ENCODE peak calls at places on chromosomes 3 and 15, in four cellular contexts. One of them, this sample, is unnamed.

GRCh38 chr3:121155023-121155422 is 247.0 kb downstream of the STXBP5L start:
- DNase-seq in tibial nerve: no peak
- DNase-seq in right lobe of liver: no peak
- DNase-seq in mammary epithelial cell: no peak
- DNase-seq in this sample: peak; percentile 0

GRCh38 chr3:151232991-151233390 is 30.0 kb upstream of the GPR171 start:
- DNase-seq in mammary epithelial cell: no peak
- DNase-seq in right lobe of liver: no peak
- DNase-seq in tibial nerve: no peak
- DNase-seq in this sample: no peak

GRCh38 chr3:132445812-132446211 is 28.5 kb downstream of the DNAJC13 start:
- DNase-seq in tibial nerve: no peak
- DNase-seq in mammary epithelial cell: peak; percentile 76
- DNase-seq in right lobe of liver: no peak
- DNase-seq in this sample: peak; percentile 14

GRCh38 chr3:12929801-12930200 is 88.4 kb upstream of the RPL32 start:
- DNase-seq in right lobe of liver: no peak
- DNase-seq in mammary epithelial cell: no peak
- DNase-seq in tibial nerve: no peak
- DNase-seq in this sample: no peak

GRCh38 chr3:142929109-142929508 is 34.4 kb downstream of the PAQR9 start:
- DNase-seq in right lobe of liver: peak; percentile 84
- DNase-seq in tibial nerve: no peak
- DNase-seq in mammary epithelial cell: peak; percentile 58
- DNase-seq in this sample: peak; percentile 38

GRCh38 chr15:26971303-26972018 is 480 bp downstream of the GABRG3 start:
- DNase-seq in mammary epithelial cell: no peak
- DNase-seq in tibial nerve: no peak
- DNase-seq in right lobe of liver: no peak
- DNase-seq in this sample: no peak

GRCh38 chr3:183590442-183590841 is 34.9 kb upstream of the KLHL6 start:
- DNase-seq in mammary epithelial cell: no peak
- DNase-seq in tibial nerve: no peak
- DNase-seq in right lobe of liver: no peak
- DNase-seq in this sample: no peak

GRCh38 chr15:53453253-53454105 is 306.0 kb downstream of the WDR72 start:
- DNase-seq in right lobe of liver: peak; percentile 93
- DNase-seq in mammary epithelial cell: no peak
- DNase-seq in tibial nerve: no peak
- DNase-seq in this sample: no peak

GRCh38 chr15:23372284-23372683 is 17.7 kb downstream of the GOLGA8S start:
- DNase-seq in mammary epithelial cell: no peak
- DNase-seq in tibial nerve: no peak
- DNase-seq in right lobe of liver: no peak
- DNase-seq in this sample: peak; percentile 39

GRCh38 chr3:88828466-88828865 is 279.0 kb upstream of the EPHA3 start:
- DNase-seq in tibial nerve: no peak
- DNase-seq in right lobe of liver: no peak
- DNase-seq in mammary epithelial cell: no peak
- DNase-seq in this sample: no peak

GRCh38 chr15:38168472-38169057 is 84.1 kb upstream of the SPRED1 start:
- DNase-seq in mammary epithelial cell: no peak
- DNase-seq in tibial nerve: no peak
- DNase-seq in right lobe of liver: no peak
- DNase-seq in this sample: no peak

GRCh38 chr15:74504418-74504817 is 36.6 kb upstream of the ARID3B start:
- DNase-seq in right lobe of liver: no peak
- DNase-seq in mammary epithelial cell: no peak
- DNase-seq in tibial nerve: no peak
- DNase-seq in this sample: no peak

GRCh38 chr3:33057320-33058298 is 39.3 kb downstream of the GLB1 start:
- DNase-seq in right lobe of liver: no peak
- DNase-seq in tibial nerve: no peak
- DNase-seq in mammary epithelial cell: no peak
- DNase-seq in this sample: no peak

GRCh38 chr3:115363071-115363470 is 216.0 kb upstream of the ZBTB20 start:
- DNase-seq in mammary epithelial cell: peak; percentile 36
- DNase-seq in right lobe of liver: no peak
- DNase-seq in tibial nerve: no peak
- DNase-seq in this sample: no peak

GRCh38 chr15:54082836-54083492 is 104.7 kb downstream of the UNC13C start:
- DNase-seq in tibial nerve: no peak
- DNase-seq in mammary epithelial cell: no peak
- DNase-seq in right lobe of liver: no peak
- DNase-seq in this sample: peak; percentile 37

GRCh38 chr3:45043715-45044299 is 17.7 kb downstream of the CLEC3B start:
- DNase-seq in tibial nerve: no peak
- DNase-seq in right lobe of liver: no peak
- DNase-seq in mammary epithelial cell: peak; percentile 68
- DNase-seq in this sample: peak; percentile 60

GRCh38 chr3:167740961-167741587 is 5.6 kb downstream of the SERPINI1 start:
- DNase-seq in tibial nerve: no peak
- DNase-seq in right lobe of liver: no peak
- DNase-seq in mammary epithelial cell: peak; percentile 27
- DNase-seq in this sample: peak; percentile 47

GRCh38 chr15:67079361-67079760 is 14.0 kb downstream of the SMAD3 start:
- DNase-seq in right lobe of liver: no peak
- DNase-seq in mammary epithelial cell: no peak
- DNase-seq in tibial nerve: no peak
- DNase-seq in this sample: no peak

GRCh38 chr3:22315925-22316324 is 564.9 kb upstream of the ZNF385D start:
- DNase-seq in right lobe of liver: no peak
- DNase-seq in mammary epithelial cell: no peak
- DNase-seq in tibial nerve: no peak
- DNase-seq in this sample: no peak

GRCh38 chr15:32706704-32707103 is 11.1 kb upstream of the GREM1 start:
- DNase-seq in tibial nerve: no peak
- DNase-seq in right lobe of liver: no peak
- DNase-seq in mammary epithelial cell: peak; percentile 65
- DNase-seq in this sample: no peak

GRCh38 chr15:68218847-68219798 is 10.4 kb downstream of the CLN6 start:
- DNase-seq in mammary epithelial cell: no peak
- DNase-seq in right lobe of liver: no peak
- DNase-seq in tibial nerve: no peak
- DNase-seq in this sample: no peak
- H3K27ac ChIP-seq in mammary epithelial cell: no peak overlapping the region
- H3K27ac ChIP-seq in right lobe of liver: no peak overlapping the region
- H3K27ac ChIP-seq in tibial nerve: no peak overlapping the region
- H3K27ac ChIP-seq in this sample: no peak overlapping the region

GRCh38 chr3:58369876-58370275 is 37.2 kb downstream of the PXK start:
- DNase-seq in tibial nerve: no peak
- DNase-seq in mammary epithelial cell: no peak
- DNase-seq in right lobe of liver: no peak
- DNase-seq in this sample: no peak
- H3K4me1 ChIP-seq in tibial nerve: no peaks in the 10 kb centered on the region
- H3K4me1 ChIP-seq in mammary epithelial cell: no peaks in the 10 kb centered on the region
- H3K4me1 ChIP-seq in right lobe of liver: peaks cover 8% of the 10 kb centered on the region
- H3K4me1 ChIP-seq in this sample: no peaks in the 10 kb centered on the region

DNA sequence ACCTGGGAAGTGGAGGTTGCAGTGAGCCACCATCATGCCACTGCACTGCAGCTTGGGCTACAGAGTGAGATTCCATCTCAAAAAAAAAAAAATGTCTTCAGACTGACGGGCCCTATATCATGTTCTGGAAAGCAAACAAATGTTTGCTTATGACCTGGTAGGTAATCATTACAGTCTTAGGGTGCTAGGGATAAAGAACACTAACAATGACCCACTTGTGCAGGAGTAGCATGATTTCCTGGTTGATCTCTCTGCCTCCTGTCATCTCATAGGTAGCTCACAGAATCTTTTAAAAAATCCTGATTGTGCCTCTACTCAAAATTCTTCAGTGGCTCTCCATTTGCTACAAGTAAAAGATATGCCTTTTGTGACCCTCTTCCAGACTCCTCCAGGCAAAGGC is 74.5 kb upstream of the TSPAN3 start:
- DNase-seq in tibial nerve: no peak
- DNase-seq in mammary epithelial cell: no peak
- DNase-seq in right lobe of liver: no peak
- DNase-seq in this sample: no peak
- H3K27ac ChIP-seq in tibial nerve: no peak overlapping the region
- H3K27ac ChIP-seq in mammary epithelial cell: no peak overlapping the region
- H3K27ac ChIP-seq in right lobe of liver: no peak overlapping the region
- H3K27ac ChIP-seq in this sample: no peak overlapping the region

DNA sequence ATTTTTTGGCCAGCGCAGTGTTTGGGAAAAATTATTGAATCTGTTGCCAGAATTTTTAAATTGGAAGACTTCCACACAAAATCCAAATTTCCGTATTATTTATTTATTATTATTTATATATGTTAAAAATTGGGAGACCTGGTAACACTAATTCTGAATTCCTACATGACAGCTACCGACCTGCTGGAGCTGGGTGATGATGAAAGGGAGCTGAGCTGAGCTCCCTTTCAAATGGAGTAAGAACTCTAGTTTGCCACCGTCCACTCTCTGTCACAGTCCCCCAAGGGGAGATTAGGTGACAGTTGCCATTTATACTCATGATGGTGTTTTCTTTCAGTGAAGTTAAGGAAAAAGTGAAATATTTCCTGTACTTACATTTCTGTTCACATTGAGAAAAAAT is 1.4 kb downstream of the CRTC3 start:
- DNase-seq in tibial nerve: no peak
- DNase-seq in right lobe of liver: no peak
- DNase-seq in mammary epithelial cell: no peak
- DNase-seq in this sample: no peak
- H3K4me1 ChIP-seq in tibial nerve: peaks cover 19% of the 10 kb centered on the region
- H3K4me1 ChIP-seq in right lobe of liver: peaks cover 6% of the 10 kb centered on the region
- H3K4me1 ChIP-seq in mammary epithelial cell: peaks cover 10% of the 10 kb centered on the region
- H3K4me1 ChIP-seq in this sample: peaks cover 25% of the 10 kb centered on the region

GRCh38 chr3:14166877-14167605 is 11.4 kb downstream of the XPC start:
- DNase-seq in right lobe of liver: no peak
- DNase-seq in tibial nerve: no peak
- DNase-seq in mammary epithelial cell: peak; percentile 37
- DNase-seq in this sample: no peak
- H3K27ac ChIP-seq in right lobe of liver: no peak overlapping the region
- H3K27ac ChIP-seq in tibial nerve: no peak overlapping the region
- H3K27ac ChIP-seq in mammary epithelial cell: peak overlapping the region; percentile 18
- H3K27ac ChIP-seq in this sample: no peak overlapping the region

GRCh38 chr3:108830991-108831390 is 8.4 kb downstream of the TRAT1 start:
- DNase-seq in tibial nerve: no peak
- DNase-seq in right lobe of liver: no peak
- DNase-seq in mammary epithelial cell: no peak
- DNase-seq in this sample: no peak
- H3K4me1 ChIP-seq in tibial nerve: no peaks in the 10 kb centered on the region
- H3K4me1 ChIP-seq in right lobe of liver: no peaks in the 10 kb centered on the region
- H3K4me1 ChIP-seq in mammary epithelial cell: no peaks in the 10 kb centered on the region
- H3K4me1 ChIP-seq in this sample: peaks cover 9% of the 10 kb centered on the region

GRCh38 chr3:30083315-30083714 is 523.1 kb upstream of the TGFBR2 start:
- DNase-seq in right lobe of liver: no peak
- DNase-seq in mammary epithelial cell: no peak
- DNase-seq in tibial nerve: no peak
- DNase-seq in this sample: no peak

GRCh38 chr3:30084971-30085403 is 521.4 kb upstream of the TGFBR2 start:
- DNase-seq in right lobe of liver: no peak
- DNase-seq in mammary epithelial cell: no peak
- DNase-seq in tibial nerve: no peak
- DNase-seq in this sample: no peak

GRCh38 chr3:30082652-30083051 is 523.7 kb upstream of the TGFBR2 start:
- DNase-seq in right lobe of liver: no peak
- DNase-seq in tibial nerve: no peak
- DNase-seq in mammary epithelial cell: no peak
- DNase-seq in this sample: no peak

GRCh38 chr3:30085486-30085885 is 520.9 kb upstream of the TGFBR2 start:
- DNase-seq in mammary epithelial cell: no peak
- DNase-seq in tibial nerve: no peak
- DNase-seq in right lobe of liver: no peak
- DNase-seq in this sample: no peak

GRCh38 chr3:30084304-30084703 is 522.1 kb upstream of the TGFBR2 start:
- DNase-seq in mammary epithelial cell: no peak
- DNase-seq in tibial nerve: no peak
- DNase-seq in right lobe of liver: no peak
- DNase-seq in this sample: no peak
- H3K27ac ChIP-seq in mammary epithelial cell: no peak overlapping the region
- H3K27ac ChIP-seq in tibial nerve: no peak overlapping the region
- H3K27ac ChIP-seq in right lobe of liver: no peak overlapping the region
- H3K27ac ChIP-seq in this sample: no peak overlapping the region

GRCh38 chr3:64188810-64189560 is 36.3 kb downstream of the PRICKLE2 start:
- DNase-seq in mammary epithelial cell: peak; percentile 90
- DNase-seq in tibial nerve: no peak
- DNase-seq in right lobe of liver: no peak
- DNase-seq in this sample: peak; percentile 10
- H3K4me1 ChIP-seq in mammary epithelial cell: peaks cover 77% of the 10 kb centered on the region
- H3K4me1 ChIP-seq in tibial nerve: peaks cover 50% of the 10 kb centered on the region
- H3K4me1 ChIP-seq in right lobe of liver: no peaks in the 10 kb centered on the region
- H3K4me1 ChIP-seq in this sample: peaks cover 10% of the 10 kb centered on the region

This sample was measured in A673.